ENCODE peak calls at places on chromosomes 5 and 9, in six cellular contexts. M, P, G, T, S and Y are unnamed samples.

GRCh38 chr5:115460476-115460875 is 84.1 kb downstream of the FEM1C start:
- DNase-seq in M (peak; percentile 70), P (no peak), G (peak; percentile 80), T (no peak), S (no peak), Y (no peak)

GRCh38 chr5:142831019-142831403 is 60.8 kb downstream of the ARHGAP26 start:
- DNase-seq in M (no peak), P (no peak), G (no peak), T (no peak), S (no peak), Y (no peak)

GRCh38 chr9:123089790-123090189 is 56.3 kb downstream of the GPR21 start:
- DNase-seq in M (no peak), P (no peak), G (no peak), T (no peak), S (no peak), Y (no peak)

GRCh38 chr9:121262450-121262849 is 5.5 kb upstream of the GSN start:
- DNase-seq in M (no peak), P (no peak), G (no peak), T (no peak), S (no peak), Y (no peak)

GRCh38 chr5:79971156-79971555 is 19.9 kb downstream of the MTX3 start:
- DNase-seq in M (peak; percentile 36), P (no peak), G (no peak), T (no peak), S (no peak), Y (no peak)

GRCh38 chr5:169009171-169009570 is 291.8 kb downstream of the SLIT3 start:
- DNase-seq in M (no peak), P (no peak), G (no peak), T (no peak), S (no peak), Y (no peak)

GRCh38 chr5:56039985-56040384 is 45.2 kb upstream of the IL6ST start:
- DNase-seq in M (no peak), P (no peak), G (no peak), T (no peak), S (no peak), Y (no peak)

GRCh38 chr9:88745281-88746001 is 210.5 kb downstream of the NXNL2 start:
- DNase-seq in M (no peak), P (no peak), G (no peak), T (peak; percentile 33), S (no peak), Y (no peak)

GRCh38 chr9:34985311-34985899 is 4.1 kb upstream of the DNAJB5 start:
- DNase-seq in M (peak; percentile 75), P (peak; percentile 76), G (peak; percentile 62), T (peak; percentile 80), S (no peak), Y (peak; percentile 64)

GRCh38 chr5:178496661-178497060 is 93.5 kb downstream of the COL23A1 start:
- DNase-seq in M (peak; percentile 30), P (no peak), G (no peak), T (no peak), S (no peak), Y (no peak)

GRCh38 chr5:23318960-23319359 is 188.4 kb upstream of the PRDM9 start:
- DNase-seq in M (peak; percentile 44), P (no peak), G (no peak), T (no peak), S (no peak), Y (no peak)

GRCh38 chr5:149614034-149614907 is 33.0 kb downstream of the ARHGEF37 start:
- DNase-seq in M (no peak), P (no peak), G (no peak), T (no peak), S (no peak), Y (no peak)

GRCh38 chr5:120139039-120139438 is 325.1 kb upstream of the PRR16 start:
- DNase-seq in M (peak; percentile 100), P (no peak), G (no peak), T (no peak), S (no peak), Y (no peak)

GRCh38 chr5:175878544-175879438 is 7.4 kb downstream of the CPLX2 start:
- DNase-seq in M (no peak), P (no peak), G (peak; percentile 29), T (no peak), S (no peak), Y (no peak)

GRCh38 chr5:113806250-113806649 is 292.8 kb downstream of the YTHDC2 start:
- DNase-seq in M (peak; percentile 25), P (no peak), G (no peak), T (no peak), S (no peak), Y (no peak)

GRCh38 chr5:178642351-178642909 is 15.6 kb upstream of the CLK4 start:
- DNase-seq in M (peak; percentile 100), P (no peak), G (no peak), T (no peak), S (no peak), Y (no peak)

GRCh38 chr9:85536076-85536475 is 205.7 kb downstream of the AGTPBP1 start:
- DNase-seq in M (peak; percentile 87), P (no peak), G (no peak), T (no peak), S (no peak), Y (no peak)

GRCh38 chr5:179407191-179408175 is 62.2 kb upstream of the ADAMTS2 start:
- DNase-seq in M (no peak), P (no peak), G (no peak), T (no peak), S (peak; percentile 69), Y (no peak)

GRCh38 chr9:129570450-129571297 is 50.2 kb downstream of the C9orf50 start:
- DNase-seq in M (peak; percentile 95), P (no peak), G (peak; percentile 71), T (no peak), S (no peak), Y (peak; percentile 42)

GRCh38 chr5:111383288-111383970 is 128.9 kb downstream of the STARD4 start:
- DNase-seq in M (peak; percentile 18), P (no peak), G (no peak), T (no peak), S (no peak), Y (no peak)

GRCh38 chr9:129313331-129313955 is 135.4 kb upstream of the IER5L start:
- DNase-seq in M (no peak), P (no peak), G (peak; percentile 7), T (peak; percentile 35), S (peak; percentile 61), Y (peak; percentile 14)

GRCh38 chr5:134556994-134557393 is 31.5 kb downstream of the JADE2 start:
- DNase-seq in M (no peak), P (no peak), G (no peak), T (no peak), S (no peak), Y (no peak)

GRCh38 chr9:122579874-122580273 is 3.3 kb downstream of the OR1L8 start:
- DNase-seq in M (no peak), P (no peak), G (no peak), T (no peak), S (no peak), Y (no peak)

GRCh38 chr9:130955947-130956621 is 17.0 kb upstream of the FIBCD1 start:
- DNase-seq in M (no peak), P (no peak), G (no peak), T (no peak), S (no peak), Y (no peak)

GRCh38 chr9:88593537-88594185 is 58.7 kb downstream of the NXNL2 start:
- DNase-seq in M (peak; percentile 73), P (peak; percentile 50), G (peak; percentile 54), T (no peak), S (no peak), Y (no peak)

GRCh38 chr5:43231977-43232376 is 40.0 kb downstream of the NIM1K start:
- DNase-seq in M (peak; percentile 48), P (no peak), G (peak; percentile 56), T (no peak), S (no peak), Y (no peak)

GRCh38 chr9:128587453-128587852 is 35.1 kb downstream of the SPTAN1 start:
- DNase-seq in M (no peak), P (no peak), G (no peak), T (no peak), S (no peak), Y (no peak)

GRCh38 chr5:115377468-115378217 is 81.2 kb upstream of the CCDC112 start:
- DNase-seq in M (peak; percentile 59), P (no peak), G (no peak), T (no peak), S (no peak), Y (no peak)

GRCh38 chr5:95069948-95070347 is 214.9 kb downstream of the MCTP1 start:
- DNase-seq in M (no peak), P (no peak), G (no peak), T (no peak), S (no peak), Y (no peak)

GRCh38 chr5:15459200-15459599 is 40.8 kb upstream of the FBXL7 start:
- DNase-seq in M (no peak), P (no peak), G (no peak), T (no peak), S (no peak), Y (no peak)

DNA sequence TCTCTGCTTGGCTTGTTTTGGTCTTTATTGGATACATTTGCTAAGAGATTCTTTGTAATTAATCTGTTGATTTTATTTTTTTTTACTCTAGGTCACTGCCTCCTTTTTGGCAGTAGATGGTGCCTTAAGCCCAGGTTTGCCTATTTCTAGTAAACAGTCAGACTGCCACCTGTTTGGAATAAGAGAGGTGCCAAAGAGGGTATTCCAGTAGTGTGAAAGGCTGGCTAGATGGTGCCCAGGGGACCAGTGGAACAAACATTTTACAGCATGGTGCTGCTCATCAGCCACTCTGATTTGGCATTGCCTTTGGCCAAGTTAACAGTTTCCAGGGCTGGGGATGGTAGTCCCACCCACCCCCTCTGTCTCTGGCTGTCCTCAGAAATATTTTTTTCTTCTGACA is 36.7 kb upstream of the FBXL7 start:
- DNase-seq in M (no peak), P (no peak), G (no peak), T (no peak), S (no peak), Y (no peak)
- TF ChIP-seq CTCF in M (peak; percentile 37), P (peak; percentile 58), G (no peak), T (no peak), S (peak; percentile 75), Y (no peak)

GRCh38 chr5:1883120-1883924 is 597 bp upstream of the IRX4 start:
- DNase-seq in M (peak; percentile 58), P (no peak), G (no peak), T (peak; percentile 67), S (peak; percentile 81), Y (no peak)
- TF ChIP-seq CTCF in M (no peak), P (peak; percentile 63), G (no peak), T (no peak), S (peak; percentile 51), Y (no peak)

GRCh38 chr5:83780681-83781080 is 60.0 kb upstream of the HAPLN1 start:
- DNase-seq in M (no peak), P (no peak), G (no peak), T (no peak), S (no peak), Y (no peak)
- TF ChIP-seq CTCF in M (no peak), P (no peak), G (no peak), T (no peak), S (no peak), Y (no peak)

GRCh38 chr9:25830381-25830780 is 152.1 kb upstream of the TUSC1 start:
- DNase-seq in M (no peak), P (no peak), G (no peak), T (no peak), S (no peak), Y (no peak)

DNA sequence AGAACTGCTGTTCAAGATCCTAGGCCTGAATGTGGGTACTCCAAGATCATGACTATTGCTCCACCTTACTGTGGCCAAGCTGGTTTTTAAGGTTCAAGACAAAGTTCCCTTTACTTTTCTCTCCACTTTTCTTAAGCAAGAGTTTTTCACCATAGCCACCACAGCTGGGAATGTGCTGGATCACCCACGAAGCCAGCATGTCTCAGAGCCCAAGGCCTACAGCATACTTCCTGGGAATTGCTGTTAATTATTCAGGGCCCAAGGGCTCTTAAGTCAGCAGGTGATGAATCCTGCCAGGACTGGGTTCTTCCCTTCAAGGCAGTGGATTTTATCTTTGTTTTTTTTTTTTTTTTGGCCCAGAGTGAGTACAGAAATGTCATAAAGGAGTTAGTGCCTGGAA is 149.4 kb upstream of the TUSC1 start:
- DNase-seq in M (no peak), P (no peak), G (no peak), T (no peak), S (no peak), Y (no peak)
- TF ChIP-seq CTCF in M (no peak), P (no peak), G (no peak), T (no peak), S (no peak), Y (no peak)